ENCODE peak calls at places on chromosomes 16 and 17, in four cellular contexts. W, E, G and R are unnamed samples.

GRCh38 chr16:57256601-57257395 is 11.7 kb downstream of the ARL2BP start:
- DNase-seq in W (no peak), G (no peak), E (no peak), R (peak)

GRCh38 chr16:67177743-67178699 is 5.7 kb downstream of the MATCAP1 start:
- DNase-seq in G (peak), W (peak), E (peak), R (peak)

GRCh38 chr16:24430937-24431760 is 108.2 kb upstream of the RBBP6 start:
- DNase-seq in G (no peak), W (peak), E (no peak), R (no peak)

GRCh38 chr16:86300746-86301480 is 209.4 kb upstream of the FOXF1 start:
- DNase-seq in G (no peak), W (no peak), E (no peak), R (peak)

GRCh38 chr16:70657956-70658355 is 11.6 kb downstream of the IL34 start:
- DNase-seq in G (no peak), W (no peak), E (no peak), R (no peak)

GRCh38 chr17:29090746-29091395 is 47.9 kb downstream of the PIPOX start:
- DNase-seq in G (no peak), W (no peak), E (no peak), R (no peak)

GRCh38 chr17:76132574-76133338 is 8.3 kb downstream of the FOXJ1 start:
- DNase-seq in G (peak), E (peak), W (no peak), R (no peak)

GRCh38 chr17:81272616-81273015 is 22.5 kb downstream of the SLC38A10 start:
- DNase-seq in G (no peak), E (no peak), W (no peak), R (no peak)

GRCh38 chr16:75061677-75062076 is 54.9 kb downstream of the LDHD start:
- DNase-seq in G (no peak), E (no peak), W (no peak), R (no peak)

GRCh38 chr16:85173981-85174751 is 61.9 kb upstream of the CIBAR2 start:
- DNase-seq in W (peak), E (no peak), G (peak), R (peak)

GRCh38 chr17:57577751-57578607 is 167.1 kb downstream of the CCDC182 start:
- DNase-seq in E (no peak), G (peak), W (no peak), R (no peak)

GRCh38 chr17:50096092-50096491 is 941 bp downstream of the PDK2 start:
- DNase-seq in W (no peak), E (no peak), G (no peak), R (no peak)

GRCh38 chr17:4064366-4064765 is 78.5 kb downstream of the ZZEF1 start:
- DNase-seq in G (no peak), E (no peak), W (no peak), R (no peak)

GRCh38 chr16:80852261-80852872 is 48.0 kb upstream of the CDYL2 start:
- DNase-seq in E (peak), G (peak), W (peak), R (peak)

GRCh38 chr16:48434653-48435318 is 49.6 kb upstream of the SIAH1 start:
- DNase-seq in G (no peak), E (no peak), W (peak), R (no peak)

GRCh38 chr17:55242481-55242880 is 22.3 kb upstream of the HLF start:
- DNase-seq in G (no peak), W (no peak), E (no peak), R (no peak)

GRCh38 chr16:4704913-4705312 is 11.6 kb downstream of the NUDT16L1 start:
- DNase-seq in E (no peak), G (no peak), W (no peak), R (no peak)

GRCh38 chr16:4801962-4802658 is at the start of gene ROGDI:
- DNase-seq in G (peak), W (peak), E (peak), R (peak)

GRCh38 chr16:23521965-23522364 is 11.7 kb upstream of the GGA2 start:
- DNase-seq in G (no peak), W (no peak), E (no peak), R (no peak)

GRCh38 chr17:71921726-71922320 is 199.0 kb upstream of the SOX9 start:
- DNase-seq in W (no peak), E (no peak), G (no peak), R (no peak)

GRCh38 chr17:17024778-17025300 is 17.4 kb upstream of the MPRIP start:
- DNase-seq in G (no peak), E (no peak), W (no peak), R (no peak)

GRCh38 chr16:2420035-2420434 is 9.2 kb upstream of the CCNF start:
- DNase-seq in G (no peak), W (no peak), E (no peak), R (no peak)

GRCh38 chr16:16014329-16015224 is 65.2 kb downstream of the ABCC1 start:
- DNase-seq in G (peak), W (peak), E (no peak), R (no peak)

GRCh38 chr16:57475711-57476339 is 10.5 kb downstream of the DOK4 start:
- DNase-seq in G (peak), E (peak), W (peak), R (peak)

GRCh38 chr17:44768505-44769142 is 9.8 kb downstream of the ADAM11 start:
- DNase-seq in G (no peak), W (no peak), E (no peak), R (no peak)

GRCh38 chr17:43598359-43599045 is 52.4 kb upstream of the ETV4 start:
- DNase-seq in G (no peak), W (no peak), E (no peak), R (no peak)

GRCh38 chr17:43601280-43602050 is 55.3 kb upstream of the ETV4 start:
- DNase-seq in E (no peak), G (no peak), W (no peak), R (no peak)

GRCh38 chr17:43599046-43599395 is 52.9 kb upstream of the ETV4 start:
- DNase-seq in E (no peak), G (no peak), W (no peak), R (no peak)

GRCh38 chr17:43597624-43598358 is 51.7 kb upstream of the ETV4 start:
- DNase-seq in W (no peak), G (no peak), E (no peak), R (no peak)

GRCh38 chr17:43599835-43600234 is 53.7 kb upstream of the ETV4 start:
- DNase-seq in E (no peak), W (peak), G (no peak), R (no peak)
- TF ChIP-seq PHF8 in E (no peak), W (no peak), G (no peak), R (no peak)

GRCh38 chr16:626787-627457 is 3.9 kb upstream of the WFIKKN1 start:
- DNase-seq in E (no peak), W (peak), G (no peak), R (peak)

GRCh38 chr16:625402-626173 is 5.2 kb upstream of the WFIKKN1 start:
- DNase-seq in W (no peak), G (no peak), E (no peak), R (no peak)

GRCh38 chr16:627458-628239 is 3.1 kb upstream of the WFIKKN1 start:
- DNase-seq in E (peak), G (no peak), W (peak), R (peak)

GRCh38 chr16:624522-625401 is 6.0 kb upstream of the WFIKKN1 start:
- DNase-seq in G (no peak), E (no peak), W (no peak), R (no peak)

DNA sequence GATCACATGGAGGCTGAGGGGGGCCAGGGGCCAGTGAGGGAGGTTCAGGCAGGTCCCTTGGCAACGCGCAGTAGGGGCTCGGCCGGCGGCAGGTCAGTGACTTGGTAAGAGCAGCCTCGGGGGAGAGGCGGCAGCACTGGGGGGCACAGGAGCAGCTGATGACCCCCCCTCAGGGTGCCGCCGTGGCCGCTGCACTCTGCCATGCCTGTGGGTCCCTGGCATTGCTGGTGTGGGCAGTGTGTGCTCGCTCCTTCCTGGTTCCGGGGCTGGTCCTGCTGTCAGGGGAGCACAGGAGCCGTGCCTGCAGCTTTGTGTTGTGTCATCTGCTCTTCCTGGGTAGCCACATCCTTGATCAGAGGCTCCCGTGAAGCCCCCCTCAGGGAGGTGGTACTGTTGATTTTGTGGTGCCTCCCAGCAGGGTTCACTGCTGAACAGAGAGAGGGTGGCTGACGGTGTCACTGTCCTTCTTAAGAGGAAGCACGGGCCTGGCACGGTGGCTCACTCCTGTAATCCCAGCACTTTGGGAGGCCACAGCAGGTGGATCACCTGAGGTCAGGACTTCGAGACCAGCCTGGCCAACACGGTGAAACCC is 4.5 kb upstream of the WFIKKN1 start:
- DNase-seq in W (no peak), G (no peak), E (no peak), R (no peak)
- TF ChIP-seq PHF8 in W (no peak), G (no peak), E (no peak), R (no peak)

GRCh38 chr17:73227944-73228343 is 33.7 kb downstream of the CPSF4L start:
- DNase-seq in E (no peak), W (no peak), G (no peak), R (peak)
- TF ChIP-seq PHF8 in E (no peak), W (no peak), G (no peak), R (no peak)

DNA sequence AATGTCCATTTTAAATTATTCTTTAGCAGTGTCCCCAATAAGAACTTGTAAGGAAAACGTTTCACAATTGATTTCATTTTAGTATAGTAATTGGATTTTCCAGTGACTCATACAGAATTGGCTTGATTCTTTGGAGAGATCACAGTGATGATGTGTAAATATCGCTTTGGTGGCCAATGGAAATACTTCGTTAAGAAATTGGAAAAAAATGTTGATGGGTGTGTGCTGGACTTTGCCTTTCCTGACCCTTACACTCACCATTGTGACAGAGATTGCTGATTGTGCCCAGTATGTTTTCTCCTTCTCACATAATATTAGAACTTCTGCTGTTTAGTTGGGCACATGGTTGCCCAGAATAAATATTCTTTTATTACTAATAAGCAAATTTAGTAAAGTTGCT is 7.4 kb upstream of the EFCAB13 start:
- DNase-seq in E (no peak), G (peak), W (no peak), R (no peak)
- TF ChIP-seq PHF8 in E (no peak), G (no peak), W (no peak), R (no peak)

DNA sequence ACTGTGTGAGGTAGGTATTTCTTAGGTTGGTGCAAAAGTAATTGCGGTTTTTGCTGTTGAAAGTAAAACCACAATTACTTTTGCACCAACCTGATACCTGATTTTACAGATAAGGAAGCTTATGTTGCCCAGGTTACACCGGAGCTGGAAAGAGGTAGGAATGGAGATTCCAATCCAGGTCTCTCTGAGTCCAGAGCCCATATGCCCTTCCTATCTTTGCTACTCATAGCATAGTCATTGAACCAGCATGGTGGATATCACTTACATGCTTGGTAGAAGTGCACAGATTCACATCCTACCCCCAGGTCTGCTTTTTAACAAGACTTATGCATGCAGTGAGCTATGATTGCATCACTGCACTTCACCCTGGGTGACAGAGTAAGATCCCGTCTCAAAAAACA is 61.8 kb downstream of the ARSG start:
- DNase-seq in W (no peak), E (no peak), G (no peak), R (no peak)
- TF ChIP-seq PHF8 in W (no peak), E (no peak), G (no peak), R (no peak)

DNA sequence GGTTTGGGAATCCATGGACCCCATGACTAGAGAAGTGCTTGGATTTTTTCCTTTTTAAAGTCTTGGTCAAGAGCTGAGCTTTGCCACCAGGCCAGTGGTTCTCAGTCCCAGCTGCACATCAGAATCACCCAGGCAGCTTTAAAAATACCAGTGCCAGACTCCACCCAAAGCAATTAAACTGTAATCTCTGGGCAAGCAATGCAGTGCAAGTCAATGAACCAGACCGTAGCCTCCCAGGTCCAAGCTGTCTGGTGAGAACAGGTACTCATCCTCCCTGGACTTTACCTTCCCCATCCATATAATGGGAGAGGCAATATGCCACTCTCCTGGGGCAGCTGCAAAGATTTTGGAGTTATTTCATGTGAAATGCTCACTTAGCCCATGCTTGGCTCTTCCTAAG is 223.1 kb upstream of the CDH5 start:
- DNase-seq in W (no peak), E (no peak), G (no peak), R (no peak)
- TF ChIP-seq PHF8 in W (no peak), E (no peak), G (no peak), R (no peak)

GRCh38 chr17:7281953-7282751 is 634 bp downstream of the SLC2A4 start:
- DNase-seq in G (no peak), E (peak), W (no peak), R (peak)
- TF ChIP-seq PHF8 in G (peak), E (no peak), W (no peak), R (no peak)